ENCODE peak calls at places on chromosomes 4 and X, in seven cellular contexts. N is foreskin fibroblast, Y is body of pancreas, E is suprapubic skin, R is HFFc6, T is colonic mucosa, A is OCI-LY7. V is an unnamed sample.

GRCh38 chrX:151396827-151397740 is at the start of gene VMA21:
- DNase-seq in Y (peak), T (peak), A (peak), R (peak), E (peak), N (peak), V (peak)

GRCh38 chr4:8373973-8374545 is 66.5 kb downstream of the ACOX3 start:
- DNase-seq in A (no peak), N (no peak), R (no peak), Y (no peak), T (no peak), E (no peak), V (no peak)

GRCh38 chrX:54540289-54540688 is 10.3 kb downstream of the GNL3L start:
- DNase-seq in T (no peak), Y (no peak), E (no peak), R (peak), N (peak), A (no peak), V (no peak)

GRCh38 chr4:7815981-7816380 is 123.7 kb downstream of the AFAP1 start:
- DNase-seq in T (no peak), Y (no peak), R (no peak), E (no peak), N (no peak), A (no peak), V (no peak)

GRCh38 chrX:154458954-154459829 is 1.1 kb downstream of the PLXNA3 start:
- DNase-seq in N (peak), T (peak), E (no peak), A (peak), Y (no peak), R (peak), V (no peak)

GRCh38 chr4:88938138-88938537 is 118.8 kb downstream of the FAM13A start:
- DNase-seq in T (no peak), E (no peak), N (peak), Y (no peak), A (no peak), R (peak), V (peak)

GRCh38 chr4:56619160-56619559 is 61.9 kb downstream of the HOPX start:
- DNase-seq in E (no peak), T (no peak), N (peak), A (no peak), Y (no peak), R (no peak), V (no peak)

GRCh38 chrX:69361286-69361926 is 142.7 kb upstream of the NALF2 start:
- DNase-seq in N (peak), Y (no peak), A (no peak), E (no peak), R (peak), T (no peak), V (peak)

GRCh38 chrX:1598021-1598875 is 6.8 kb downstream of the AKAP17A start:
- DNase-seq in R (no peak), E (no peak), N (no peak), T (no peak), Y (no peak), A (no peak), V (no peak)

GRCh38 chrX:15143050-15143824 is 126.6 kb downstream of the ASB9 start:
- DNase-seq in E (no peak), Y (peak), R (no peak), A (peak), T (peak), N (peak), V (no peak)

GRCh38 chrX:7318661-7319060 is 170.7 kb upstream of the PUDP start:
- DNase-seq in E (no peak), N (no peak), R (no peak), Y (no peak), T (no peak), A (no peak), V (no peak)

GRCh38 chr4:15118281-15118680 is 116.0 kb downstream of the CPEB2 start:
- DNase-seq in A (no peak), N (no peak), T (no peak), R (no peak), E (no peak), Y (peak), V (no peak)

GRCh38 chr4:156815717-156816319 is 155.8 kb downstream of the PDGFC start:
- DNase-seq in A (no peak), T (no peak), Y (no peak), N (no peak), R (no peak), E (no peak), V (no peak)

GRCh38 chrX:119427024-119427794 is 28.1 kb downstream of the SLC25A43 start:
- DNase-seq in R (no peak), T (no peak), A (peak), N (peak), E (no peak), Y (peak), V (no peak)

GRCh38 chr4:48269861-48270515 is 350 bp upstream of the TEC start:
- DNase-seq in A (peak), N (peak), T (peak), R (peak), E (peak), Y (peak), V (peak)

GRCh38 chrX:108516184-108516583 is 76.5 kb downstream of the COL4A5 start:
- DNase-seq in N (peak), Y (no peak), E (no peak), T (no peak), R (peak), A (no peak), V (no peak)

GRCh38 chr4:9885958-9886357 is 104.5 kb downstream of the DRD5 start:
- DNase-seq in T (no peak), Y (no peak), A (no peak), R (no peak), N (no peak), E (no peak), V (no peak)

GRCh38 chr4:13248621-13249298 is 235.4 kb downstream of the RAB28 start:
- DNase-seq in N (no peak), Y (no peak), E (no peak), T (no peak), A (no peak), R (peak), V (no peak)
- TF ChIP-seq CTCF in N (peak), Y (no peak), E (no peak), T (no peak), A (peak), R (peak), V (no peak)

DNA sequence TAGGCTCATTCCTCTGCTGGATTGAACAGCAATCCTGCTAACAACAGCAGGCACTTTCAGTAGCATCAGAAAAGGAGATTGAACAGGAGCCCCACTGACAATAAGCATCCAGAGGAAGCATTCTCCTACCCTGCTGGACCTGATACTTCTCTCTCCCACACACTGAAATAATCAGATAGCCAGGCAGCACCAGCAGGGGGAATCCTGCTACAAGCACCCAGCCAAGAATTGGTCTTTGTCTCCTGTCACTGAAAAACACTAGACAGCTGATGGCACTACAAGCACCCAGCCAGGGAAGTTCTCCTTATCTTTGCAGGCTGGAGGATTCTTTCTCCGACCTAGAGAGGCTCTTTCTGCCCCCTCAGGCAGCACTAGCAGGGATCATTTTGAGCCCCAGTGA is 444.3 kb upstream of the GRIA3 start:
- DNase-seq in N (peak), R (peak), A (no peak), Y (no peak), E (no peak), T (no peak), V (no peak)
- TF ChIP-seq CTCF in N (peak), R (peak), A (no peak), Y (no peak), E (no peak), T (no peak), V (peak)

DNA sequence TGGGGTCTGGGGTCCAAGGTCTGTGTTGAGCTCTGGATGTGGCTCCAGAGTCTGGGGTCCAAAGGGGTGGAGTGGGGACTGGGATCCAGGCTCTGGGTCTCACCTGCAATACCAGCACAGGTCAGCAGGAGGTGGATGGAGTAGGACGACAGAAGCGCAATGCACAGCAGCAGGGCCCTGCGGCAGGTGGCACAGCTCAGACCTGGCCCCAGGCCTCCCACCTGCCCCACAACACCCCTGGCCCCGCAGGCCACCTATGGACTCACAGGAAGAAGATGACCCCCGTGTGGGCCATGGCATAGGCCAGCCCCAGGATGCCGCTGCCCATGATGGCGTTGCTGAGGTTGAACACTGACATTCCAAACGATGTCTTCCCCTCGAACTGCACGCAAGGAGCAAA is 3.4 kb downstream of the SLC38A5 start:
- DNase-seq in T (no peak), N (no peak), Y (peak), R (no peak), A (no peak), E (no peak), V (no peak)
- TF ChIP-seq CTCF in T (no peak), N (no peak), Y (peak), R (peak), A (peak), E (no peak), V (no peak)

GRCh38 chr4:43886196-43886595 is 562.4 kb downstream of the KCTD8 start:
- DNase-seq in A (no peak), E (no peak), Y (no peak), T (no peak), R (no peak), N (no peak), V (no peak)
- TF ChIP-seq CTCF in A (no peak), E (no peak), Y (no peak), T (no peak), R (no peak), N (no peak), V (no peak)

DNA sequence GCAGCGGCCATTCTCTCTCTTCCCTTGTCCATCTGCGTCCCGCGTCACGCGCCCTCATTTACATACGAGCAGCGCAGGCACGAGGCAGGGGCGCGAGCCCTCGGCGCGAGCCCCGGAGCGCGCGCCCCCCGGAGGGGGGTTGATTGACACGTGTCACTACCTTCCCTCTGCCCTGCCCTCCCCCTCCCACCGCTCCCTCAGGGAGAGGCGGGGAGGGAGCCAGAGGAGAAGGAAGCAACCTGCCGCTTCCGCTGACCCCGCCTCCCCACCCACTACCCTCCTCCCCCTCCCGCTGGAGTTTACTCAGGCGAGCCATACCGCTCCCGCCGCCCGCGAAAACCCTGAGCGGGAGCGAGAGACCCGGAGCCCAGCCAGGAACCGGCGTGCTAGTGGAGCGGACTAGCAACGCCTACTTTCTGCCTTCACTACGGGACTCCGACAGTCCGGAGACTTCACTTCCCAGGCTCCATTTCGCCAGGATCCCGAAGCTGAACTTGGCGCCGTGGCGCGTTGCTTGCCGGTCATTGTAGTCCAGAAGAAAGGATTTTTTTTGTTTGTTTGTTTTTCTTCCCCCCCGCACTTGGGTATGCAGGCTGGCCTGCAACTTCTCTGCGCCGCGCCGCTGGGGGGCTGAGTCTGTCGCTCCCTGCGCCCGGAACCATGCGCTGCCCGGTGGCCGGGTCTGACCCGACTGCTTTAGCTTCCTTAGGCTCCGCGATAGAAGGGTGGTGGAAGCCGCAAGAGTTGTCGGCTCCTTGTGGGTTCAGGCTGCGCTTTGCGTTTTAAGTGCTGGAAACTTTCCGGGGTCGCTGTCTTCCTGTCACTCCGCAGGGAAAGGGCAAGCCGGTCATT is at the start of gene LCORL:
- DNase-seq in A (peak), E (peak), T (peak), Y (peak), R (peak), N (peak), V (peak)
- TF ChIP-seq CTCF in A (peak), E (no peak), T (no peak), Y (peak), R (peak), N (no peak), V (no peak)

DNA sequence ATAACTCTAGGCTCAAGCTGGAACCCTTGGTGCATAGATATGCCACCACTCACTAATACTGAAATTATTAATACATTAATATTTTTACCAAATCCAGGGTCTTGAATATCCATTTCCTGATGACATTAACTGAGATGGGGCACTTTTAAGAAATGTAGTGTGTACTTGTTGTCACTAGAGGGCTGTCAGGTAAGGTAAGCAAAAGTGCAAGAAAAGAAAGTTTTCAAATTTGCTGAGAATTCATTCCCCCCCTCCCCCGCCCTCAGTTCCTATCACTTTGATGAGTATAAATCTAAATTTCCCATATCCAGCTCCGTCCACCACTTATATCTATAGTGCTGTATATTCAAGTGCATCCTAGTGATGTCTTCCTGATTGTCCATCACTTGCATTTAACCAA is 20.5 kb upstream of the WDR44 start:
- DNase-seq in T (no peak), N (peak), R (no peak), A (peak), E (no peak), Y (no peak), V (no peak)
- TF ChIP-seq CTCF in T (no peak), N (peak), R (peak), A (peak), E (no peak), Y (peak), V (peak)

V was measured in AG09319.